ENCODE peak calls at places on chromosomes 4 and X, in six cellular contexts. N is hypothalamus; Y is CD8-positive, alpha-beta memory T cell; Z is smooth muscle cell of the brain vasculature; K is GM20000; U is M059J. J is an unnamed sample.

GRCh38 chr4:165720411-165721082 is 152.5 kb upstream of the TLL1 start:
- DNase-seq in N (no peak), Y (no peak), Z (no peak), K (no peak), U (no peak), J (no peak)

GRCh38 chr4:46329118-46329976 is 60.6 kb downstream of the GABRA2 start:
- DNase-seq in N (peak), Y (no peak), Z (no peak), K (peak), U (peak), J (no peak)

GRCh38 chr4:180767330-180767729 is 1475.9 kb upstream of the TENM3 start:
- DNase-seq in N (no peak), Y (no peak), Z (no peak), K (no peak), U (no peak), J (no peak)

GRCh38 chr4:112083587-112084347 is 61.5 kb upstream of the FAM241A start:
- DNase-seq in N (no peak), Y (no peak), Z (no peak), K (no peak), U (peak), J (peak)

GRCh38 chr4:4374388-4375098 is 12.4 kb upstream of the NSG1 start:
- DNase-seq in N (no peak), Y (no peak), Z (no peak), K (no peak), U (no peak), J (no peak)

GRCh38 chrX:152912121-152912520 is 14.3 kb downstream of the ZNF185 start:
- DNase-seq in N (no peak), Y (no peak), Z (no peak), K (no peak), U (no peak), J (no peak)

GRCh38 chr4:173436149-173436579 is 37.2 kb upstream of the SCRG1 start:
- DNase-seq in N (no peak), Y (no peak), Z (no peak), K (no peak), U (peak), J (peak)

GRCh38 chr4:168562021-168562691 is 65.3 kb downstream of the PALLD start:
- DNase-seq in N (no peak), Y (no peak), Z (no peak), K (no peak), U (peak), J (peak)